ENCODE peak calls at places on chromosomes 11 and 22, in four cellular contexts. K is ELR, F is C1 segment of cervical spinal cord, O is NCI-H446. I is an unnamed sample.

GRCh38 chr11:2509481-2510001 is 64.7 kb downstream of the KCNQ1 start:
- DNase-seq in K (no peak), F (no peak), O (no peak), I (no peak)

GRCh38 chr11:48116843-48117242 is 99.8 kb upstream of the OR4B1 start:
- DNase-seq in K (peak), F (no peak), O (no peak), I (peak)

GRCh38 chr22:47213571-47214230 is 451.3 kb downstream of the TBC1D22A start:
- DNase-seq in K (no peak), F (no peak), O (peak), I (peak)

GRCh38 chr11:123561046-123561781 is 93.2 kb downstream of the SCN3B start:
- DNase-seq in K (peak), F (peak), O (peak), I (peak)

GRCh38 chr22:37166675-37167066 is 17.0 kb upstream of the IL2RB start:
- DNase-seq in K (peak), F (peak), O (peak), I (peak)

GRCh38 chr22:38505595-38506117 is 455 bp downstream of the DDX17 start:
- DNase-seq in K (peak), F (peak), O (peak), I (peak)

GRCh38 chr22:38756631-38757463 is 1.0 kb upstream of the SUN2 start:
- DNase-seq in K (no peak), F (no peak), O (no peak), I (no peak)

GRCh38 chr11:93330446-93330984 is at the start of gene DEUP1:
- DNase-seq in K (no peak), F (no peak), O (no peak), I (peak)

GRCh38 chr11:45232341-45233080 is 53.6 kb downstream of the SYT13 start:
- DNase-seq in K (no peak), F (no peak), O (peak), I (no peak)

GRCh38 chr22:37911273-37911672 is 5.2 kb downstream of the MICALL1 start:
- DNase-seq in K (no peak), F (no peak), O (no peak), I (no peak)

GRCh38 chr22:27809226-27809625 is 7.7 kb upstream of the MN1 start:
- DNase-seq in K (no peak), F (no peak), O (no peak), I (no peak)

I was measured in AG08395.